ENCODE peak calls at places on chromosome 15, in four cellular contexts. O is sigmoid colon, Q is colonic mucosa, J is right lobe of liver. U is an unnamed sample.

GRCh38 chr15:40266828-40267304 is 16.0 kb downstream of the ANKRD63 start:
- DNase-seq in O (peak; percentile 93), J (no peak), Q (no peak), U (peak; percentile 57)

GRCh38 chr15:29114277-29115092 is 155.1 kb downstream of the NSMCE3 start:
- DNase-seq in J (no peak), O (no peak), Q (no peak), U (no peak)

GRCh38 chr15:53586815-53587214 is 172.6 kb downstream of the WDR72 start:
- DNase-seq in O (peak; percentile 57), Q (peak; percentile 80), J (peak; percentile 51), U (peak; percentile 31)

GRCh38 chr15:69957175-69957574 is 140.5 kb downstream of the TLE3 start:
- DNase-seq in J (no peak), Q (no peak), O (no peak), U (no peak)

GRCh38 chr15:69723404-69724097 is 270.9 kb downstream of the RPLP1 start:
- DNase-seq in Q (no peak), O (peak; percentile 78), J (no peak), U (no peak)

GRCh38 chr15:74235962-74236361 is at the start of gene CCDC33:
- DNase-seq in O (no peak), J (no peak), Q (peak; percentile 81), U (peak; percentile 87)

GRCh38 chr15:96119734-96120133 is 210.8 kb upstream of the NR2F2 start:
- DNase-seq in O (no peak), Q (no peak), J (no peak), U (no peak)

GRCh38 chr15:92921215-92922131 is 21.3 kb downstream of the CHD2 start:
- DNase-seq in Q (no peak), O (no peak), J (no peak), U (no peak)

GRCh38 chr15:83110361-83110760 is 2.9 kb downstream of the TM6SF1 start:
- DNase-seq in Q (no peak), O (no peak), J (no peak), U (no peak)

GRCh38 chr15:93029613-93030429 is 59.2 kb downstream of the RGMA start:
- DNase-seq in J (no peak), Q (no peak), O (peak; percentile 68), U (no peak)

GRCh38 chr15:99213187-99213811 is 36.1 kb downstream of the TTC23 start:
- DNase-seq in Q (peak; percentile 82), J (peak; percentile 75), O (peak; percentile 94), U (peak; percentile 79)

GRCh38 chr15:53665930-53666329 is 93.5 kb downstream of the WDR72 start:
- DNase-seq in Q (no peak), O (no peak), J (no peak), U (no peak)

GRCh38 chr15:83365370-83365938 is 81.0 kb upstream of the BNC1 start:
- DNase-seq in Q (no peak), J (no peak), O (no peak), U (no peak)

GRCh38 chr15:70870066-70870465 is 16.1 kb upstream of the LARP6 start:
- DNase-seq in J (no peak), Q (no peak), O (no peak), U (no peak)

GRCh38 chr15:90876046-90876445 is 7.7 kb downstream of the FURIN start:
- DNase-seq in O (no peak), J (no peak), Q (no peak), U (no peak)

GRCh38 chr15:69627548-69628158 is 175.0 kb downstream of the RPLP1 start:
- DNase-seq in O (no peak), Q (peak; percentile 19), J (peak; percentile 86), U (no peak)

DNA sequence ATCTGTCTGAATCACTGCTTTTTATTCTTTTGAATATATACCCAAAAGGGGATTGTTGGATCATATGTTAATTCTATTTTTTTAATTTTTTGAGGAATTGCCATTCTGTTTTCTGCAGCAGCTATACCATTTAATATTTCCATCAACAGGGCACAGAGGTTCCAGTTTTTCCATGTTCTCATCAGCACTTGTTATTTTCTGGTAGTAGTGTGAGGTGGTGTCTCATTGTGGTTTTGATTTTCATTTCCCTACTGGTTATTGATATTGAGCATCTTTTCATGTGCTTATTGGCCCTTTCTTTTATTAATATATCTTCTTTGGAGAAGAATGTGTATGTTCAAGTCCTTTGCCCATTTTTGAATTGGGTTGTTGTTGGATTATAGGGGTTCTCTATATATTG is 68.1 kb downstream of the PDE8A start:
- DNase-seq in Q (no peak), O (no peak), J (no peak), U (no peak)
- H3K4me1 ChIP-seq in Q (peaks cover 4% of the 10 kb centered on the region), O (no peaks in the 10 kb centered on the region), J (no peaks in the 10 kb centered on the region), U (peaks cover 14% of the 10 kb centered on the region)

GRCh38 chr15:68112711-68113110 is 58.6 kb downstream of the PIAS1 start:
- DNase-seq in O (no peak), J (no peak), Q (no peak), U (no peak)
- H3K4me3 ChIP-seq in O (no peak overlapping the region), J (no peak overlapping the region), Q (no peak overlapping the region), U (no peak overlapping the region)

GRCh38 chr15:49064281-49064653 is 18.0 kb upstream of the SECISBP2L start:
- DNase-seq in Q (no peak), J (no peak), O (no peak), U (no peak)

GRCh38 chr15:49063402-49064280 is 17.4 kb upstream of the SECISBP2L start:
- DNase-seq in J (no peak), O (no peak), Q (no peak), U (no peak)

GRCh38 chr15:49062900-49063299 is 16.7 kb upstream of the SECISBP2L start:
- DNase-seq in O (no peak), J (no peak), Q (no peak), U (no peak)

GRCh38 chr15:49064884-49065283 is 18.6 kb upstream of the SECISBP2L start:
- DNase-seq in Q (no peak), J (no peak), O (no peak), U (no peak)

DNA sequence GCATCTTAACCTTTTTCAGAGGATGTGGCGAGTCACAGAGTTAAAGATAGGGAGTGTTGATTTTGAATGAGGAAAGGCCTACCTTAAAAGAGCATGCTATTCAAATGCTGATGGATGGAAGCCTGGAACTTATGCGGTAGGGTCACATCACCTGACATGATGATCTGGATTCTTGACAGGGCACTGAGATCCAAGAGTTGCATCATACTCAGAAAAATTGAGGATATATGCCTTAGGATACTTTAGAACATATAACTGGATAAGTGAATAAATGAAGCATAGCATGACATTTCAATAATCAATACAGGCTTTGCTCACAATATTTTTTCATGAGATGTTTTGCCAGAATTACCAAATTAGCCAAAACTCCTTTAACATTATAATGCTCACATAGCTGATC is 20.1 kb upstream of the SECISBP2L start:
- DNase-seq in Q (no peak), O (no peak), J (no peak), U (no peak)
- H3K4me1 ChIP-seq in Q (no peaks in the 10 kb centered on the region), O (no peaks in the 10 kb centered on the region), J (no peaks in the 10 kb centered on the region), U (no peaks in the 10 kb centered on the region)

GRCh38 chr15:64896371-64897069 is 15.2 kb upstream of the ANKDD1A start:
- DNase-seq in J (peak; percentile 31), O (no peak), Q (no peak), U (no peak)
- H3K4me3 ChIP-seq in J (no peak overlapping the region), O (no peak overlapping the region), Q (no peak overlapping the region), U (no peak overlapping the region)

DNA sequence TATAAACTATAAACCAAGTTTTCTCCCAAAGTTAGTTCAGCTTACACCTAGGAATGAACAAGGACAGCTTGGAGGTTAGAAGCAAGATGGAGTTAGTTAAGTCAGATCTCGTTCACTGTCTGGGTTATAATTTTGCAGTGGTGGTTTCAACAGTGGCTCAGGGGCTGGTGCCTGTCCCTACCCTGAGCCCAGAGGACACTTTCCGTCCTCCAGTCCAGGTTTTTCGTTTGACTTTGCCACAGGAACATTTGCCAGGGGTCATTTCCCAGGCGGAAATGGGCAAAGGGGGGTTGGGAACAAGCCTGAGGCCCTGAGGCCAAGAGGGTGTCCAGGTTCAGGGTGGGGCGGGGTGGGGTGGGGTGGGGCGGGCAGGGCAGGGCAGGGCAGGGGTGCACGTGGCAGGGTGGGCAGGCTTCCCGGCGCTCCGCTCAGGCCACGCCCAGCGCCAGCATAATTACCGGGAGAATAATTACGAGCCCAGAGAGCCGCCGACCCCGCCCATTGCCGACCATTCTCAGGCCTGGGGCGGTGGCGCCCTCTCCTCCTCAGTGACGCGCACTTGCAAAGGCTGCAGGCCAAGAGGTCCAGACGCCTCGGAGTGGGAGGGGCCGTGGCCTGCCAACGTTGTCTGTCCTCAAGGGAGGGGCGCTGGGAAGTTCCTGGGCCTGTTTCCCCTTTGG is 70.4 kb downstream of the KLF13 start:
- DNase-seq in Q (peak; percentile 97), O (peak; percentile 94), J (peak; percentile 88), U (peak; percentile 95)
- H3K4me1 ChIP-seq in Q (peaks cover 15% of the 10 kb centered on the region), O (no peaks in the 10 kb centered on the region), J (no peaks in the 10 kb centered on the region), U (peaks cover 32% of the 10 kb centered on the region)

DNA sequence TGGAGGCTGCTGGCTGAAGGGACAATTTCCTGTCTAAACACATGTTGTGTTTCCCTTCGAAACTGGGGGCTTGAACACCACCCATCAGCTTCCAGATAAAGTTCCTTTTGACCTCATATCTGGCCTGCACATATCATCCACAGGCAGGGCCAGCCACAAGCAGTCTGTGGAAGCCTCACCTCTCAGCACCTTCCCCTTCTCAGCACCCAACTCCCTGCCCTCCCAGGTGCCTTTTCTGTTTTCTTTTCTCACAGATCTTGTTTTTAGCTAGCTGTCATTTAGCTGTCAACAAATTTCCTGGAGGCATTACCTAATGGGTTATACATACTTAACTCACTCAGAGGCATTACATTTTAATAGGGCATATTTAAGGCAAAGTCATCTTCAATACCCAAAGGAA is 93.9 kb downstream of the SEMA6D start:
- DNase-seq in J (no peak), Q (no peak), O (no peak), U (no peak)
- H3K4me3 ChIP-seq in J (no peak overlapping the region), Q (no peak overlapping the region), O (no peak overlapping the region), U (no peak overlapping the region)

U was measured in stomach.